ENCODE peak calls at places on chromosomes 2 and 18, in four cellular contexts. R is AG10803, S is foreskin fibroblast, I is A549. H is an unnamed sample.

GRCh38 chr2:127770973-127771735 is 39.8 kb downstream of the WDR33 start:
- DNase-seq in R (peak; percentile 79), S (peak; percentile 66), I (peak; percentile 13), H (peak; percentile 76)

GRCh38 chr2:105294844-105295481 is 34.6 kb downstream of the TGFBRAP1 start:
- DNase-seq in R (peak; percentile 75), S (peak; percentile 41), I (peak; percentile 58), H (peak; percentile 48)

GRCh38 chr2:172408143-172408766 is 19.1 kb upstream of the ITGA6 start:
- DNase-seq in R (no peak), S (no peak), I (no peak), H (no peak)

GRCh38 chr2:32009479-32010256 is 1.1 kb downstream of the MEMO1 start:
- DNase-seq in R (peak; percentile 21), S (peak; percentile 12), I (no peak), H (no peak)

GRCh38 chr2:220104871-220105351 is 477.5 kb downstream of the SLC4A3 start:
- DNase-seq in R (peak; percentile 84), S (peak; percentile 78), I (peak; percentile 4), H (peak; percentile 28)

GRCh38 chr2:200746301-200746700 is 65.4 kb upstream of the BZW1 start:
- DNase-seq in R (no peak), S (no peak), I (no peak), H (no peak)

GRCh38 chr2:215422676-215423075 is 13.2 kb downstream of the FN1 start:
- DNase-seq in R (peak; percentile 17), S (no peak), I (no peak), H (no peak)

GRCh38 chr2:196798980-196799379 is 503 bp downstream of the GTF3C3 start:
- DNase-seq in R (no peak), S (no peak), I (peak; percentile 2), H (no peak)

GRCh38 chr2:8306530-8307351 is 375.1 kb upstream of the ID2 start:
- DNase-seq in R (peak; percentile 12), S (no peak), I (peak; percentile 45), H (no peak)

GRCh38 chr18:10290244-10291240 is 163.9 kb upstream of the APCDD1 start:
- DNase-seq in R (peak; percentile 46), S (peak; percentile 56), I (no peak), H (no peak)

GRCh38 chr2:157782057-157782845 is 93.9 kb downstream of the ACVR1 start:
- DNase-seq in R (no peak), S (no peak), I (no peak), H (no peak)

GRCh38 chr2:85840091-85840490 is 48.7 kb downstream of the ST3GAL5 start:
- DNase-seq in R (no peak), S (no peak), I (no peak), H (no peak)

GRCh38 chr2:74764429-74765272 is 69.3 kb upstream of the HK2 start:
- DNase-seq in R (peak; percentile 19), S (no peak), I (no peak), H (no peak)

GRCh38 chr2:71938659-71939587 is 208.7 kb downstream of the CYP26B1 start:
- DNase-seq in R (no peak), S (no peak), I (no peak), H (no peak)

GRCh38 chr2:128026422-128027277 is 1.2 kb downstream of the SAP130 start:
- DNase-seq in R (peak; percentile 6), S (no peak), I (no peak), H (no peak)

GRCh38 chr18:48428494-48429177 is 19.5 kb upstream of the ZBTB7C start:
- DNase-seq in R (no peak), S (no peak), I (no peak), H (peak; percentile 60)

GRCh38 chr2:143905587-143905986 is 614.3 kb downstream of the ZEB2 start:
- DNase-seq in R (no peak), S (no peak), I (no peak), H (no peak)

GRCh38 chr2:143906850-143907249 is 613.1 kb downstream of the ZEB2 start:
- DNase-seq in R (no peak), S (no peak), I (no peak), H (no peak)

GRCh38 chr2:143903172-143903856 is 616.6 kb downstream of the ZEB2 start:
- DNase-seq in R (peak; percentile 36), S (no peak), I (no peak), H (no peak)

GRCh38 chr2:143900006-143900405 is 619.9 kb downstream of the ZEB2 start:
- DNase-seq in R (no peak), S (no peak), I (no peak), H (no peak)

GRCh38 chr2:143901185-143901842 is 618.6 kb downstream of the ZEB2 start:
- DNase-seq in R (peak; percentile 83), S (peak; percentile 49), I (no peak), H (peak; percentile 83)
- H3K4me3 ChIP-seq in R (peak overlapping the region; percentile 15), S (no peak overlapping the region), I (no peak overlapping the region), H (peak overlapping the region; percentile 15)

GRCh38 chr2:15399241-15399640 is 161.9 kb downstream of the NBAS start:
- DNase-seq in R (no peak), S (no peak), I (no peak), H (no peak)
- H3K4me3 ChIP-seq in R (no peak overlapping the region), S (no peak overlapping the region), I (no peak overlapping the region), H (no peak overlapping the region)

GRCh38 chr2:162312853-162313252 is 5.6 kb downstream of the IFIH1 start:
- DNase-seq in R (no peak), S (no peak), I (no peak), H (no peak)

GRCh38 chr2:162316590-162316989 is 1.9 kb downstream of the IFIH1 start:
- DNase-seq in R (no peak), S (no peak), I (no peak), H (no peak)

GRCh38 chr2:162317910-162318279 is 589 bp downstream of the IFIH1 start:
- DNase-seq in R (peak; percentile 14), S (no peak), I (no peak), H (no peak)

GRCh38 chr2:162318280-162319222 is at the start of gene IFIH1:
- DNase-seq in R (peak; percentile 83), S (peak; percentile 71), I (peak; percentile 70), H (peak; percentile 62)

DNA sequence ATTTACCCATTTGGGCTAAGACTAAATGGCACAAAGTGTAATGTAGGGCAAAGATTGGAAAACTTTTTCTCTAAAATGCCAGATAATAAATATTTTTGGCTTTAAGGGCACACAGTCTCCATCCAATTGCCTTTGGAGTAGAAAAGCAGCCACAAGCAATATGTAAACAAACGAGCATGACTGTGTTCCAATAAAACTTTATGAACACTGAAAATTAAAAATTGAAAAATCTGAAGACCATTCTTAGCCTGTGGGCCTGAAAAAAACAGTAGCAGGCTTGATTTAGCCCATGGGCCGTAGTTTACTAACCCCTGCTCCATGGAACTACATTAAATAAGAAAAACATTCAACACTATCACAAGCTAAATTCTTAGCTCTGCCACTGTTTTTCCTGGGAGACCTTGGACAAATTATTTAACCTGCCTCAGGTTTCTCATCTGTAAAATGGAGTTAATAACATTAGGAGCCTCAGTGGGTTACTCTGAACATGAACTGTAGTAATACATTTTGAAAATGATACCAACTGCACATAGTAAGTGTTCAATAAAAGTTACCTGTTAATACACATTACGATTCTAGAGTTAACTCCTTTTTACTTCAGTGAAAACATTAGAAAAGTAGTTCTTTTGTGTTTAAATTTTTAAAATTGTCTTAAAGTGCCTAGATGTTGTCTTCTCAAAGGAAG is 1.3 kb downstream of the IFIH1 start:
- DNase-seq in R (no peak), S (no peak), I (no peak), H (no peak)
- H3K4me3 ChIP-seq in R (peak overlapping the region; percentile 84), S (peak overlapping the region; percentile 81), I (no peak overlapping the region), H (no peak overlapping the region)

GRCh38 chr2:33475381-33476099 is 909 bp upstream of the RASGRP3 start:
- DNase-seq in R (peak; percentile 83), S (peak; percentile 71), I (peak; percentile 78), H (no peak)
- H3K4me3 ChIP-seq in R (peak overlapping the region; percentile 79), S (peak overlapping the region; percentile 60), I (peak overlapping the region; percentile 57), H (peak overlapping the region; percentile 67)

DNA sequence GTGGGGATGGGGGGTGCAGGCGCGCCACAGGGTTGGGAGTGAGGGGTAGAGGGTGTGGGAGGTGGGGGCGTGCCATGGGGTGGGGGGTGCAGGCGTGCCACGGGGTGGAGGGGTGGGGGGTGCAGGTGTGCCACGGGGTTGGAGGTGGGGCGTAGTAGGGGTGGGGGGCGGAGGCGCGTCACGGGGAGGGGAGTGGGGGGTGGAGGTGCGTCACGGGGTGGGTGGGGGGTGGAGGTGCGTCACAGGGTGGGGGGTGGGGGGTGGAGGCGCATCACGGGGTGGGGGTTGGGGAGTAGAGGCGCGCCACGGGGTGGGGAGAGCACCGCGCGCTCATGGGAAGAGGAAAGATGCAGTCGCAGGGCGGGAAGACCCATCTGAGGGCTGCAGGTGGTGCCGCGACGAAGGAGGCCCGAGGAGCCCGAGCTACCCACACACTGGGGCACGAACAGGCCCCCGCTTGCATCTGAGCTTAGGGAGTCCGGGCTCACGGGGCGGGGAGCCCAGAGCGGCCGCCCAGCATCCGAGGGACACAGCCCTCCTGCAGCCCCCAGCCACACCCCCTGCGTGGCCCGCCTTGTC is 37.5 kb downstream of the SNED1 start:
- DNase-seq in R (no peak), S (no peak), I (no peak), H (no peak)
- H3K4me3 ChIP-seq in R (no peak overlapping the region), S (no peak overlapping the region), I (no peak overlapping the region), H (no peak overlapping the region)

DNA sequence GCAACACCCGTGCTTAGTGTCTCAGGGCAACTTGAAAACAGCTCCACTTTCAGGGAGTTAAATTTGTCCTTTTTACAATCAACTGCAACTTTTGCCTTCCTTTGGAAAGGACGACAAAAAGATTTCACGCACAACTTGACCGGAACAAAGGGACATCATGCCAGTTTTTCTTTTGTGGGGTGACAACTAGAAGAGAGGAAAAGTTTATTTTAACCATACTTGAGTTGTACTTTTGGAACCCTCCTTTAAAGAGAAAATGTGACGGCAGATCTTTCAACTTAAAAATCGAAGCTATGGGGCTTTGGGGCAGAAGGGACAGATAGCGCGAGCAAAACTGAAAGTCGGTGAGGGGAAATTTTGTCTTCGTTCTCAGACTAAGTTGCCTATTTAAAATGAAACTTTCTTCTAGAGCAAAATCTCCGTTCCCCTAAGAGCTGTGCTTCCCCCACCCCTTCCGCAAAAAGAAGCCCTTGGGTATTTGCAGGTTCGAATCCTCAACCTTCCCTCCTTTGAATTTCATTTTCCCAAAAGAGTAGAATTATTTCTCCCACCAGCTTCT is 5.5 kb upstream of the ONECUT2 start:
- DNase-seq in R (no peak), S (no peak), I (no peak), H (no peak)
- H3K4me3 ChIP-seq in R (no peak overlapping the region), S (no peak overlapping the region), I (no peak overlapping the region), H (no peak overlapping the region)